ENCODE peak calls at places on chromosomes 11 and 22, in five cellular contexts. One of them, this sample, is unnamed.

GRCh38 chr11:11607772-11608171 is 14.0 kb downstream of the GALNT18 start:
- DNase-seq in NCI-H1417: no peak
- DNase-seq in stomach: no peak
- DNase-seq in iris pigment epithelial cell: no peak
- DNase-seq in ureter: no peak
- DNase-seq in this sample: no peak

GRCh38 chr11:118193910-118194566 is 17.6 kb upstream of the SCN2B start:
- DNase-seq in NCI-H1417: no peak
- DNase-seq in stomach: no peak
- DNase-seq in iris pigment epithelial cell: no peak
- DNase-seq in ureter: no peak
- DNase-seq in this sample: no peak

GRCh38 chr11:48081151-48082010 is 101.0 kb downstream of the PTPRJ start:
- DNase-seq in NCI-H1417: no peak
- DNase-seq in stomach: no peak
- DNase-seq in iris pigment epithelial cell: peak; percentile 86
- DNase-seq in ureter: peak; percentile 48
- DNase-seq in this sample: peak; percentile 78

GRCh38 chr11:119680899-119681370 is 48.1 kb downstream of the NECTIN1 start:
- DNase-seq in NCI-H1417: no peak
- DNase-seq in stomach: peak; percentile 66
- DNase-seq in iris pigment epithelial cell: peak; percentile 16
- DNase-seq in ureter: no peak
- DNase-seq in this sample: no peak

GRCh38 chr22:19125011-19125410 is 2.8 kb upstream of the DGCR2 start:
- DNase-seq in NCI-H1417: no peak
- DNase-seq in stomach: no peak
- DNase-seq in iris pigment epithelial cell: no peak
- DNase-seq in ureter: no peak
- DNase-seq in this sample: no peak

GRCh38 chr11:43010042-43010441 is 301.8 kb upstream of the API5 start:
- DNase-seq in NCI-H1417: no peak
- DNase-seq in stomach: no peak
- DNase-seq in iris pigment epithelial cell: no peak
- DNase-seq in ureter: no peak
- DNase-seq in this sample: no peak

GRCh38 chr11:58028687-58029411 is 1.9 kb upstream of the OR6Q1 start:
- DNase-seq in NCI-H1417: no peak
- DNase-seq in stomach: no peak
- DNase-seq in iris pigment epithelial cell: peak; percentile 20
- DNase-seq in ureter: no peak
- DNase-seq in this sample: no peak

GRCh38 chr11:121767433-121767832 is 314.7 kb upstream of the SORL1-AS1 start:
- DNase-seq in NCI-H1417: no peak
- DNase-seq in stomach: no peak
- DNase-seq in iris pigment epithelial cell: peak; percentile 16
- DNase-seq in ureter: no peak
- DNase-seq in this sample: no peak

GRCh38 chr22:50600967-50601668 is 525 bp downstream of the MAPK8IP2 start:
- DNase-seq in NCI-H1417: peak; percentile 38
- DNase-seq in stomach: no peak
- DNase-seq in iris pigment epithelial cell: no peak
- DNase-seq in ureter: no peak
- DNase-seq in this sample: no peak

GRCh38 chr11:60946601-60947265 is 5.2 kb downstream of the SLC15A3 start:
- DNase-seq in NCI-H1417: peak; percentile 46
- DNase-seq in stomach: no peak
- DNase-seq in iris pigment epithelial cell: no peak
- DNase-seq in ureter: no peak
- DNase-seq in this sample: no peak

GRCh38 chr11:1458340-1459218 is 28.0 kb downstream of the MOB2 start:
- DNase-seq in NCI-H1417: no peak
- DNase-seq in stomach: peak; percentile 82
- DNase-seq in iris pigment epithelial cell: peak; percentile 24
- DNase-seq in ureter: peak; percentile 89
- DNase-seq in this sample: peak; percentile 96

GRCh38 chr11:64916040-64916847 is 765 bp downstream of the ATG2A start:
- DNase-seq in NCI-H1417: peak; percentile 33
- DNase-seq in stomach: peak; percentile 52
- DNase-seq in iris pigment epithelial cell: peak; percentile 50
- DNase-seq in ureter: peak; percentile 70
- DNase-seq in this sample: peak; percentile 82

GRCh38 chr11:434496-434895 is 7.3 kb downstream of the ANO9 start:
- DNase-seq in NCI-H1417: no peak
- DNase-seq in stomach: no peak
- DNase-seq in iris pigment epithelial cell: no peak
- DNase-seq in ureter: no peak
- DNase-seq in this sample: no peak

This sample was measured in sigmoid colon.